ENCODE peak calls at places on chromosomes 1 and 21, in eight cellular contexts. V is Panc1; O is HCT116; J is tibial artery; S is pancreas; G is right lobe of liver; K is CD8-positive, alpha-beta memory T cell; Z is fibroblast of lung. W is an unnamed sample. For H3K9me3 and H3K4me1, the result is how much of the 10 kb centered on the place peaks cover.

GRCh38 chr1:59025898-59026426 is 242.1 kb upstream of the JUN start:
- DNase-seq in V (no peak), O (no peak), J (no peak), S (no peak), G (no peak), K (no peak), Z (peak), W (no peak)

GRCh38 chr1:157277281-157277680 is 139.1 kb upstream of the ETV3 start:
- DNase-seq in V (no peak), O (no peak), J (no peak), S (no peak), G (no peak), K (no peak), Z (no peak), W (no peak)

GRCh38 chr1:209662879-209663327 is 10.7 kb upstream of the LAMB3 start:
- DNase-seq in V (no peak), O (no peak), J (no peak), S (no peak), G (no peak), K (no peak), Z (no peak), W (no peak)

GRCh38 chr1:206012086-206012859 is 9.1 kb upstream of the RAB7B start:
- DNase-seq in V (no peak), O (no peak), J (peak), S (no peak), G (peak), K (no peak), Z (no peak), W (no peak)

GRCh38 chr1:58233753-58234152 is 312.8 kb downstream of the OMA1 start:
- DNase-seq in V (no peak), O (no peak), J (no peak), S (no peak), G (no peak), K (no peak), Z (no peak), W (no peak)

GRCh38 chr1:116503535-116504307 is 67.1 kb downstream of the CD58 start:
- DNase-seq in V (no peak), O (no peak), J (no peak), S (no peak), G (no peak), K (peak), Z (no peak), W (no peak)

GRCh38 chr1:19427087-19427781 is 58.1 kb downstream of the CAPZB start:
- DNase-seq in V (no peak), O (no peak), J (no peak), S (no peak), G (no peak), K (no peak), Z (peak), W (peak)

GRCh38 chr21:15722591-15723324 is 7.0 kb upstream of the USP25 start:
- DNase-seq in V (no peak), O (no peak), J (no peak), S (no peak), G (no peak), K (no peak), Z (no peak), W (no peak)

GRCh38 chr1:162023181-162023546 is 505 bp downstream of the OLFML2B start:
- DNase-seq in V (no peak), O (no peak), J (no peak), S (no peak), G (no peak), K (no peak), Z (no peak), W (no peak)

GRCh38 chr1:67314696-67315095 is 7.0 kb downstream of the IL12RB2 start:
- DNase-seq in V (no peak), O (no peak), J (no peak), S (no peak), G (no peak), K (no peak), Z (no peak), W (no peak)

GRCh38 chr1:117846674-117847425 is 82.6 kb downstream of the GDAP2 start:
- DNase-seq in V (no peak), O (no peak), J (no peak), S (no peak), G (no peak), K (no peak), Z (no peak), W (no peak)

GRCh38 chr1:43866201-43866600 is 67.4 kb upstream of the ARTN start:
- DNase-seq in V (no peak), O (no peak), J (no peak), S (no peak), G (no peak), K (no peak), Z (no peak), W (no peak)

GRCh38 chr1:178489399-178489798 is 7.4 kb downstream of the CLEC20A start:
- DNase-seq in V (no peak), O (no peak), J (no peak), S (no peak), G (no peak), K (no peak), Z (no peak), W (no peak)

GRCh38 chr1:204067935-204068334 is 5.0 kb upstream of the SOX13 start:
- DNase-seq in V (no peak), O (no peak), J (no peak), S (no peak), G (peak), K (no peak), Z (no peak), W (no peak)

GRCh38 chr1:164561007-164561406 is 2.0 kb downstream of the PBX1 start:
- DNase-seq in V (no peak), O (no peak), J (no peak), S (no peak), G (no peak), K (no peak), Z (peak), W (peak)

GRCh38 chr1:94095744-94096469 is 25.0 kb downstream of the ABCA4 start:
- DNase-seq in V (no peak), O (no peak), J (peak), S (no peak), G (no peak), K (no peak), Z (peak), W (no peak)

GRCh38 chr1:118842462-118843201 is 145.5 kb downstream of the TBX15 start:
- DNase-seq in V (no peak), O (no peak), J (no peak), S (no peak), G (no peak), K (no peak), Z (no peak), W (no peak)

GRCh38 chr1:10958614-10959013 is 53.8 kb upstream of the TARDBP start:
- DNase-seq in V (no peak), O (no peak), J (no peak), S (no peak), G (no peak), K (no peak), Z (no peak), W (no peak)

GRCh38 chr1:177586429-177586828 is 383.4 kb downstream of the SEC16B start:
- DNase-seq in V (no peak), O (no peak), J (no peak), S (no peak), G (no peak), K (no peak), Z (peak), W (no peak)

GRCh38 chr1:94275116-94275515 is 37.7 kb upstream of the ARHGAP29 start:
- DNase-seq in V (no peak), O (no peak), J (no peak), S (no peak), G (no peak), K (no peak), Z (no peak), W (no peak)

GRCh38 chr1:1809489-1809888 is 31.2 kb upstream of the NADK start:
- DNase-seq in V (no peak), O (no peak), J (no peak), S (no peak), G (no peak), K (no peak), Z (no peak), W (no peak)

GRCh38 chr1:15592285-15592684 is 7.4 kb upstream of the AGMAT start:
- DNase-seq in V (no peak), O (no peak), J (no peak), S (no peak), G (no peak), K (no peak), Z (no peak), W (no peak)

GRCh38 chr1:39800471-39800835 is 11.8 kb upstream of the BMP8B start:
- DNase-seq in V (no peak), O (no peak), J (no peak), S (no peak), G (no peak), K (no peak), Z (no peak), W (no peak)

GRCh38 chr1:3035871-3036645 is 14.8 kb downstream of the ACTRT2 start:
- DNase-seq in V (no peak), O (no peak), J (no peak), S (peak), G (peak), K (no peak), Z (no peak), W (no peak)

GRCh38 chr1:66270122-66270812 is 263.7 kb upstream of the SGIP1 start:
- DNase-seq in V (no peak), O (no peak), J (peak), S (no peak), G (no peak), K (no peak), Z (peak), W (no peak)

GRCh38 chr1:117401761-117402160 is 34.5 kb downstream of the MAN1A2 start:
- DNase-seq in V (no peak), O (no peak), J (no peak), S (no peak), G (no peak), K (no peak), Z (no peak), W (no peak)

GRCh38 chr1:94418664-94419655 is 771 bp downstream of the ABCD3 start:
- DNase-seq in V (no peak), O (no peak), J (peak), S (no peak), G (peak), K (no peak), Z (peak), W (no peak)

GRCh38 chr1:31111290-31111951 is 45.9 kb upstream of the PUM1 start:
- DNase-seq in V (no peak), O (no peak), J (peak), S (no peak), G (peak), K (no peak), Z (peak), W (no peak)

GRCh38 chr1:24923485-24924113 is 6.5 kb downstream of the RUNX3 start:
- DNase-seq in V (no peak), O (no peak), J (no peak), S (no peak), G (no peak), K (no peak), Z (no peak), W (no peak)

GRCh38 chr1:233707153-233707905 is 93.4 kb downstream of the KCNK1 start:
- DNase-seq in V (peak), O (peak), J (no peak), S (no peak), G (no peak), K (no peak), Z (peak), W (no peak)

GRCh38 chr1:60160141-60160540 is 86.6 kb upstream of the C1orf87 start:
- DNase-seq in V (no peak), O (no peak), J (no peak), S (no peak), G (no peak), K (no peak), Z (no peak), W (no peak)

GRCh38 chr1:168088511-168089325 is 48.0 kb downstream of the GPR161 start:
- DNase-seq in V (no peak), O (no peak), J (no peak), S (no peak), G (no peak), K (no peak), Z (no peak), W (no peak)

GRCh38 chr1:10338047-10338446 is 60.8 kb upstream of the PGD start:
- DNase-seq in V (peak), O (peak), J (peak), S (no peak), G (no peak), K (no peak), Z (peak), W (peak)

GRCh38 chr1:79448426-79448825 is 441.9 kb upstream of the ADGRL4 start:
- DNase-seq in V (no peak), O (no peak), J (no peak), S (no peak), G (no peak), K (no peak), Z (peak), W (no peak)

GRCh38 chr1:48853006-48853405 is 76.3 kb upstream of the BEND5 start:
- DNase-seq in V (no peak), O (no peak), J (no peak), S (no peak), G (no peak), K (no peak), Z (peak), W (no peak)

GRCh38 chr1:174284052-174284451 is 124.7 kb downstream of the RABGAP1L start:
- DNase-seq in V (no peak), O (no peak), J (no peak), S (no peak), G (no peak), K (no peak), Z (no peak), W (no peak)

GRCh38 chr1:244336232-244336899 is 115.3 kb downstream of the ADSS2 start:
- DNase-seq in V (no peak), O (no peak), J (no peak), S (no peak), G (no peak), K (no peak), Z (no peak), W (no peak)

GRCh38 chr1:184789899-184790298 is 35.2 kb upstream of the EDEM3 start:
- DNase-seq in V (no peak), O (no peak), J (no peak), S (no peak), G (no peak), K (no peak), Z (peak), W (no peak)

GRCh38 chr1:161864577-161864976 is 98.5 kb downstream of the ATF6 start:
- DNase-seq in V (no peak), O (no peak), J (peak), S (no peak), G (no peak), K (no peak), Z (peak), W (peak)

GRCh38 chr21:40924641-40925040 is 77.7 kb upstream of the DSCAM start:
- DNase-seq in V (no peak), O (no peak), J (no peak), S (no peak), G (no peak), K (no peak), Z (no peak), W (no peak)
- H3K9me3 ChIP-seq in V (under half), O (under half), J (under half), S (under half), G (under half), K (under half), Z (under half), W (under half)

GRCh38 chr1:115183711-115184259 is 94.5 kb upstream of the TSPAN2 start:
- DNase-seq in V (no peak), O (no peak), J (peak), S (no peak), G (no peak), K (no peak), Z (peak), W (no peak)

GRCh38 chr1:115184260-115184950 is 95.1 kb upstream of the TSPAN2 start:
- DNase-seq in V (no peak), O (no peak), J (no peak), S (no peak), G (no peak), K (no peak), Z (no peak), W (no peak)

GRCh38 chr1:115179397-115179835 is 90.1 kb upstream of the TSPAN2 start:
- DNase-seq in V (peak), O (peak), J (no peak), S (no peak), G (no peak), K (no peak), Z (peak), W (peak)

GRCh38 chr1:115183158-115183557 is 93.9 kb upstream of the TSPAN2 start:
- DNase-seq in V (no peak), O (no peak), J (no peak), S (no peak), G (no peak), K (no peak), Z (no peak), W (no peak)

DNA sequence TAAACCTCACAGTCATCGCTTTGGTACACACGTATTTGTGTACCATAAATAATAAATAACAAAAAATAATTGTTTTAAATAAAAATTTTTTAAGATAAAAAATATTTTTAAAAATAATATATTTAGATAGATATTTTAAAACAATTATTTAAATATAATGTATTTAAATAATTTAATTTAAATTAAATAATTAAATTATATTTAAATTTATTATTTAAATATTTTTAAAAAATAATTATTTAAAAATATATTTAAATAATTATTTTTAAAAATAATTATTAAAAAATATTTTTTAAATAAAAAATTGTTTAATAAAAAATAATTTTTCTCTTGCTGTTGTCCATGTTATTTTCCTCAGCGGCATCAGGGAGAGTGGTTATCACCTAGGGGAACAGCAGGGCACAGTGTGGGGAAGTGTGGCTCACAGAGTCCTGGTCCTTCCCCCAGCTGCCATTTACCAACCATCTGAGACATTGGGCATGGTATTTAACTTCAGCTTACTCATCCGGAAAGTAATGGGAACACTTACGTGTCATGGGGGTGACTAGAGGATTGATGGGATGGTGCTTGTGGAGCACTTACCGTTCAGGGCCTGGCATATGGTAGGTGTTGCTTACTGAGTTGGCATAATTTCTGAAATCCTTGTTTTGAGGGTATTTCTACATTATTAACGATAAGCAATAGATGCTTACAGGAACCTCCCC is 92.9 kb upstream of the TSPAN2 start:
- DNase-seq in V (no peak), O (no peak), J (no peak), S (no peak), G (no peak), K (no peak), Z (no peak), W (no peak)
- H3K4me1 ChIP-seq in V (under half), O (under half), J (under half), S (under half), G (under half), K (under half), Z (under half), W (under half)

DNA sequence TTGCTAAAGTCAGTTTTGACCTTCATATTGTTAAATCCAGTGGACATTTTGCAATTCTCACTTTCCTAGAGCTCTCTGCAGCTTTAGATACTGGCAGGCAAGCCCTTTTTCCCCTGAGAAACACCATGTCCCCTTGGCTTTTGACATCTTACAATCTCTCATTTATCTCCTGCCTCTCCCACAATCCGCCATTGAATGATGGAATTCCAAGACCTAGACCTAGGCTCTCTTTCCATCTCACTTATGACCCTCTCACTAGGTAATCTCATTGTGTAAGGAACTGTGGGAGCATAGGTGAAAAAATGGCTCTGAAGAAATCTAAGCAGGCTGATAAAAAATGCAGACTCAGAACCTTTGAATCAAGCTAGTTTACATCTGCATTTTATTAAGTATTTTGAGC is 2.0 kb downstream of the KYAT3 start:
- DNase-seq in V (no peak), O (no peak), J (no peak), S (no peak), G (no peak), K (no peak), Z (no peak), W (no peak)
- H3K27ac ChIP-seq in V (peak), O (no peak), J (no peak), S (no peak), G (peak), K (no peak), Z (no peak), W (no peak)

GRCh38 chr21:27831177-27831576 is 864.3 kb upstream of the ADAMTS5 start:
- DNase-seq in V (no peak), O (no peak), J (no peak), S (no peak), G (no peak), K (no peak), Z (no peak), W (no peak)
- H3K9me3 ChIP-seq in V (under half), O (under half), J (under half), S (under half), G (under half), K (under half), Z (under half), W (under half)

W was measured in SJSA1.